ENCODE peak calls at places on chromosomes 3 and 15, in six cellular contexts. G is mucosa of descending colon, U is mammary epithelial cell, V is Panc1, O is bronchial epithelial cell, N is right lobe of liver. X is an unnamed sample. For H3K36me3, the result is how much of the 10 kb centered on the place peaks cover.

GRCh38 chr15:74442604-74443003 is 8.8 kb upstream of the SEMA7A start:
- DNase-seq in O (no peak), V (no peak), N (peak), U (no peak), G (no peak), X (peak)

GRCh38 chr3:54954516-54954915 is 26.7 kb upstream of the LRTM1 start:
- DNase-seq in G (no peak), U (no peak), N (no peak), O (no peak), V (no peak), X (no peak)

GRCh38 chr3:187767266-187768032 is 22.2 kb upstream of the BCL6 start:
- DNase-seq in G (no peak), V (no peak), O (peak), N (no peak), U (peak), X (no peak)

GRCh38 chr3:130926504-130926903 is 32.6 kb downstream of the ATP2C1 start:
- DNase-seq in G (no peak), V (no peak), O (no peak), N (no peak), U (no peak), X (no peak)

GRCh38 chr3:183354325-183354831 is 74.0 kb downstream of the MCF2L2 start:
- DNase-seq in O (no peak), N (no peak), V (no peak), U (no peak), G (no peak), X (no peak)

GRCh38 chr3:194084284-194084683 is 51.7 kb upstream of the HES1 start:
- DNase-seq in G (no peak), N (no peak), V (no peak), O (no peak), U (no peak), X (peak)

GRCh38 chr15:72785452-72786243 is 2.1 kb upstream of the ADPGK start:
- DNase-seq in O (no peak), G (no peak), U (no peak), N (no peak), V (no peak), X (no peak)

GRCh38 chr3:112395166-112395894 is 62.4 kb downstream of the CD200 start:
- DNase-seq in G (no peak), N (no peak), V (no peak), O (no peak), U (no peak), X (no peak)

GRCh38 chr3:23079976-23080375 is 123.2 kb upstream of the UBE2E2 start:
- DNase-seq in N (no peak), G (no peak), V (no peak), U (peak), O (peak), X (no peak)

GRCh38 chr3:54262541-54262940 is 140.2 kb downstream of the CACNA2D3 start:
- DNase-seq in V (no peak), O (no peak), N (no peak), G (no peak), U (no peak), X (no peak)

GRCh38 chr15:53072077-53072476 is 281.9 kb upstream of the ONECUT1 start:
- DNase-seq in O (peak), U (peak), N (peak), V (peak), G (peak), X (no peak)

GRCh38 chr3:178602864-178603263 is 66.6 kb downstream of the KCNMB2 start:
- DNase-seq in V (no peak), O (peak), U (no peak), N (no peak), G (no peak), X (no peak)

GRCh38 chr3:61725851-61726333 is 164.5 kb downstream of the PTPRG start:
- DNase-seq in G (no peak), U (peak), N (no peak), O (peak), V (no peak), X (no peak)

GRCh38 chr15:92021765-92022164 is 168.3 kb downstream of the SLCO3A1 start:
- DNase-seq in U (no peak), O (no peak), G (no peak), N (no peak), V (no peak), X (no peak)

GRCh38 chr3:127764841-127765362 is 57.4 kb downstream of the MGLL start:
- DNase-seq in G (no peak), N (no peak), U (no peak), O (no peak), V (no peak), X (no peak)

GRCh38 chr3:31157893-31158620 is 263.6 kb upstream of the GADL1 start:
- DNase-seq in V (no peak), N (no peak), O (peak), U (no peak), G (no peak), X (no peak)

GRCh38 chr3:197490659-197491058 is 65.1 kb downstream of the BDH1 start:
- DNase-seq in U (no peak), O (no peak), G (no peak), V (no peak), N (no peak), X (no peak)

GRCh38 chr15:31267161-31268107 is 59.2 kb upstream of the KLF13 start:
- DNase-seq in O (no peak), G (no peak), V (no peak), N (peak), U (no peak), X (peak)

GRCh38 chr3:183116051-183116614 is 16.8 kb upstream of the MCCC1 start:
- DNase-seq in U (peak), N (peak), V (no peak), O (peak), G (peak), X (no peak)

GRCh38 chr15:25784876-25785642 is 78.1 kb downstream of the ATP10A start:
- DNase-seq in G (no peak), N (no peak), U (no peak), V (no peak), O (no peak), X (peak)

GRCh38 chr15:60397772-60398445 is at the start of gene ANXA2:
- DNase-seq in V (no peak), G (peak), N (peak), O (peak), U (peak), X (peak)

GRCh38 chr3:149618151-149619123 is 39.4 kb downstream of the WWTR1 start:
- DNase-seq in V (no peak), O (no peak), U (peak), G (no peak), N (no peak), X (no peak)

GRCh38 chr3:129121792-129122696 is at the start of gene RAB43:
- DNase-seq in G (peak), U (peak), V (no peak), O (peak), N (peak), X (peak)
- TF ChIP-seq CTCF in G (no peak), U (no peak), V (no peak), O (no peak), N (no peak), X (no peak)

GRCh38 chr3:27714101-27714526 is 8.0 kb downstream of the EOMES start:
- DNase-seq in G (no peak), N (no peak), U (no peak), O (no peak), V (no peak), X (no peak)
- H3K4me3 ChIP-seq in G (no peak), N (peak), U (no peak), O (no peak), V (no peak), X (peak)

DNA sequence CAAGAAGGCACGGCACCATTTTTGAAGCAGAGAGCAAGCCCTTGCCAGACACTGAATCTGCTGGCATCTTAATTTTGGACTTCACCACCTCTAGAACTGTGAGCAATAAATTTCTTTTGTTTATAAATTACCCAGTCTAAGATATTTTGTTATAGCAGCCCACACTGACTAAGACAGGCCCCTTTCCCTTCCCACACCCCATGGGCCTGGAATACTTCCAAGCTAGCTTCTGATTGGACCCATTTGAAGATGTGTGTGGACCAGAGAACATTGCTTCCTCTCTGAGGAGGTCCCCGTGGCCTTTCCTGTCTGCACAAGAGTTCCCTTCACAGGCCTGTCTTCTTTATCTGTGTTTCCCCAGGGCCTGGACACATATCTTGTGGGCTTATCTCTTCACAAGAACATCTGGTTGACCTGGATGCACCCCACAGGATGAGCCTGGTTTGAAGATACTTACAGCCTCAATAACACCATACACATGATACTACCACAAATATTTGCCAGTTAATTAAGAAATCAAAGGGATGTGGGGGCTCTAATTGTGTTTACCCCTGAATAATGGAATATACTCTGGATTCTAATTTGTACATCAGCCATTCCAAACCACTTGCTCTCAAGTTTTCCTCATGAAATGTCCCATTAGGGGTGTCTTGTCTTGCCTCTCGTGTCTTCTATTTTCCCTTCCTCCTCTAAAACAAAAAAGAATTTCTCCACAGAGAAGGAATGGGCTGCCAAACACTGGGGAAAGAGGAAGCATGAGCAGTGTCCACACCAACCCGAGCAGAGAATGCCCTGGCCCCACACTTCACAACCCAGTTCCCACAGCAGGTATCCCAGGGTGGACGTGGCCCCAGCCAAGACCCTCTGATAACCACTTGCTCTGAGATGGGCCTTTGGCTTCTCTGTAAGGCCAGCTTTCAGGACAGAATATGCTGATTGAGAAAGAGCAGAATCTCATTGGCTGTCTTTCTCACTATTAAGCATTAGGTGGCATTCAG is 42.5 kb downstream of the GLB1 start:
- DNase-seq in U (no peak), O (no peak), V (no peak), G (no peak), N (no peak), X (no peak)
- H3K36me3 ChIP-seq in U (under half), O (under half), V (under half), G (under half), N (under half), X (half or more)

GRCh38 chr3:40586866-40587265 is 62.1 kb downstream of the ZNF621 start:
- DNase-seq in U (no peak), V (no peak), N (no peak), G (no peak), O (no peak), X (no peak)

GRCh38 chr3:40583691-40584090 is 58.9 kb downstream of the ZNF621 start:
- DNase-seq in U (no peak), O (no peak), V (no peak), N (peak), G (no peak), X (no peak)

GRCh38 chr3:40585381-40586016 is 60.7 kb downstream of the ZNF621 start:
- DNase-seq in U (no peak), O (no peak), G (no peak), V (no peak), N (no peak), X (no peak)

GRCh38 chr3:40582401-40583027 is 57.8 kb downstream of the ZNF621 start:
- DNase-seq in N (no peak), V (no peak), G (no peak), U (no peak), O (no peak), X (no peak)

DNA sequence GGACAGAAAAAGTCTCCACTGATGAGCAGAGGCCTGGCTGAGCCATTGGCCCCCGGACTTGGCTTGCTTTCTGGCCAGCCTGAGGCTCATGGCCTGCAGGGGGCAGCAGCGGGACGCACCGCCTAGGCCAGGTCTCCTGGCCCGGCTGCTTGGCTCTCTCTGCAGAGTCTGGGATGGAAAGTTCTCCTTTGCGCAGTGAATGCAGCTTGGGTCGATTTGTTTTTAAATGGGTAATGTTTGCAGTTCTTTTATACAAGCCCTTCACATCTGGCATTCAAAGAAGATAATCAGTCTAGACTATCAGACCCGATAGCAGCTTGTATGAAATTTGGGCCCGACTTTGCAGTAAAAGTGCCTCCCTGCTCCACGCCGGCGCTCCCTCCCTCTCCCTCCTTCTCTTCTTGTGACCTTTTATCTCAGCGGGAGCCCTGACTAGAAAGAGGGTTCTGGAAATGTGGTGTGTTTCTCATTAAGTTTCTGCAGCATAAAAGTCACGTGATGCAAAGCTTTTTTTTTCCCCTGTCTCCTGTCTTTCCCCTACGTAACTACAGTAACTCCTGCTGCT is 59.9 kb downstream of the ZNF621 start:
- DNase-seq in G (peak), N (peak), O (peak), U (peak), V (no peak), X (peak)
- TF ChIP-seq CTCF in G (peak), N (peak), O (peak), U (peak), V (peak), X (peak)

GRCh38 chr3:167885277-167885676 is 149.8 kb downstream of the SERPINI1 start:
- DNase-seq in U (no peak), O (no peak), G (no peak), V (no peak), N (no peak), X (no peak)

GRCh38 chr3:167884481-167884880 is 149.0 kb downstream of the SERPINI1 start:
- DNase-seq in U (no peak), N (no peak), O (no peak), V (no peak), G (no peak), X (no peak)

GRCh38 chr3:167880183-167880582 is 144.7 kb downstream of the SERPINI1 start:
- DNase-seq in U (no peak), N (no peak), V (no peak), O (no peak), G (no peak), X (no peak)

GRCh38 chr3:167883452-167883851 is 147.9 kb downstream of the SERPINI1 start:
- DNase-seq in N (no peak), U (no peak), V (no peak), O (no peak), G (no peak), X (no peak)

GRCh38 chr3:167882057-167882667 is 146.6 kb downstream of the SERPINI1 start:
- DNase-seq in U (peak), O (peak), N (no peak), V (no peak), G (no peak), X (no peak)
- H3K4me3 ChIP-seq in U (no peak), O (no peak), N (no peak), V (no peak), G (no peak), X (no peak)

GRCh38 chr3:121515862-121516261 is 29.9 kb downstream of the POLQ start:
- DNase-seq in G (no peak), O (no peak), U (no peak), V (no peak), N (no peak), X (no peak)
- H3K36me3 ChIP-seq in G (under half), O (under half), U (under half), V (under half), N (under half), X (under half)

GRCh38 chr3:160482796-160483195 is 33.2 kb upstream of the TRIM59 start:
- DNase-seq in O (no peak), N (no peak), U (no peak), G (no peak), V (no peak), X (no peak)

GRCh38 chr3:160481856-160482255 is 32.3 kb upstream of the TRIM59 start:
- DNase-seq in N (no peak), O (no peak), G (no peak), U (no peak), V (no peak), X (no peak)

GRCh38 chr3:160490166-160490565 is 40.6 kb upstream of the TRIM59 start:
- DNase-seq in N (no peak), U (no peak), O (no peak), G (no peak), V (no peak), X (no peak)

GRCh38 chr3:160485931-160486330 is 36.3 kb upstream of the TRIM59 start:
- DNase-seq in V (no peak), N (no peak), O (no peak), G (no peak), U (no peak), X (no peak)

GRCh38 chr3:160486459-160486869 is 36.9 kb upstream of the TRIM59 start:
- DNase-seq in V (no peak), G (no peak), O (peak), U (no peak), N (no peak), X (no peak)
- TF ChIP-seq CTCF in V (peak), G (peak), O (no peak), U (peak), N (peak), X (peak)